ENCODE peak calls at places on chromosomes 3 and 15, in nine cellular contexts. O is caudate nucleus; X is globus pallidus; A is T-cell; P is T-helper 9 cell; S is psoas muscle; U is activated naive CD4-positive, alpha-beta T cell treated with anti-CD3 and anti-CD28 coated beads, Interleukin-2, amount 50 U/mL, for 16 hours; I is HL-60; R is effector memory CD8-positive, alpha-beta T cell. Y is an unnamed sample.

GRCh38 chr15:76916369-76916768 is 11.2 kb upstream of the SCAPER start:
- DNase-seq in S (no peak), O (no peak), U (no peak), X (no peak), I (no peak), R (no peak), P (no peak), A (no peak), Y (no peak)

GRCh38 chr3:115190747-115191146 is 43.7 kb upstream of the ZBTB20 start:
- DNase-seq in R (no peak), O (no peak), U (no peak), I (no peak), S (no peak), X (no peak), A (no peak), P (no peak), Y (no peak)

GRCh38 chr3:134904333-134904771 is 109.3 kb downstream of the EPHB1 start:
- DNase-seq in I (no peak), R (no peak), O (no peak), A (no peak), U (no peak), X (peak), P (no peak), S (no peak), Y (no peak)

GRCh38 chr3:115251509-115251908 is 104.4 kb upstream of the ZBTB20 start:
- DNase-seq in U (no peak), A (no peak), X (no peak), I (no peak), R (no peak), O (no peak), S (no peak), P (no peak), Y (no peak)

GRCh38 chr3:194235160-194235559 is 99.2 kb downstream of the HES1 start:
- DNase-seq in S (no peak), I (no peak), P (no peak), U (no peak), X (no peak), R (no peak), A (no peak), O (no peak), Y (no peak)

GRCh38 chr3:47057212-47057671 is 77.8 kb downstream of the NBEAL2 start:
- DNase-seq in S (no peak), I (no peak), R (peak), X (no peak), A (peak), P (peak), U (peak), O (no peak), Y (peak)

GRCh38 chr15:71128939-71129562 is 13.8 kb downstream of the THSD4 start:
- DNase-seq in O (no peak), R (no peak), X (no peak), S (no peak), U (no peak), P (no peak), I (no peak), A (no peak), Y (no peak)

GRCh38 chr3:45054196-45054857 is 28.2 kb downstream of the CLEC3B start:
- DNase-seq in X (no peak), S (no peak), A (no peak), U (no peak), O (no peak), R (no peak), I (peak), P (no peak), Y (no peak)

GRCh38 chr15:78282324-78282723 is 17.1 kb downstream of the SKIC8 start:
- DNase-seq in S (no peak), U (no peak), I (no peak), X (no peak), P (no peak), R (no peak), O (no peak), A (no peak), Y (no peak)

GRCh38 chr3:44424758-44425157 is 52.7 kb downstream of the ZNF445 start:
- DNase-seq in A (no peak), P (no peak), O (no peak), R (no peak), X (no peak), U (no peak), I (no peak), S (no peak), Y (no peak)

Y was measured in CD8-positive, alpha-beta memory T cell.